ENCODE peak calls at places on chromosomes 4 and X, in six cellular contexts. Y is PC-9, W is lung, O is suprapubic skin, V is endodermal cell, U is transverse colon. L is an unnamed sample.

GRCh38 chr4:143407475-143407874 is 70.8 kb downstream of the GAB1 start:
- DNase-seq in V (no peak), Y (no peak), U (no peak), W (no peak), O (no peak), L (no peak)

GRCh38 chrX:634306-634958 is 3.8 kb downstream of the SHOX start:
- DNase-seq in O (no peak), U (no peak), Y (no peak), V (peak; percentile 70), W (no peak), L (peak; percentile 25)

GRCh38 chr4:146472404-146472803 is 49.3 kb downstream of the SLC10A7 start:
- DNase-seq in Y (no peak), V (peak; percentile 63), U (no peak), W (no peak), O (no peak), L (no peak)

GRCh38 chrX:133569217-133569616 is 153.9 kb upstream of the GPC4 start:
- DNase-seq in V (no peak), Y (no peak), W (no peak), U (no peak), O (no peak), L (no peak)

GRCh38 chrX:136260801-136261200 is 9.6 kb upstream of the MAP7D3 start:
- DNase-seq in V (no peak), U (no peak), O (no peak), Y (no peak), W (no peak), L (no peak)

GRCh38 chr4:141046255-141046654 is 87.0 kb downstream of the RNF150 start:
- DNase-seq in U (no peak), V (no peak), W (no peak), Y (no peak), O (no peak), L (no peak)

GRCh38 chr4:72496119-72496518 is 72.9 kb downstream of the ADAMTS3 start:
- DNase-seq in V (no peak), O (no peak), Y (no peak), U (no peak), W (no peak), L (no peak)

GRCh38 chr4:87353592-87353991 is 30.9 kb upstream of the HSD17B13 start:
- DNase-seq in U (no peak), V (peak; percentile 81), Y (no peak), O (no peak), W (peak; percentile 43), L (no peak)

DNA sequence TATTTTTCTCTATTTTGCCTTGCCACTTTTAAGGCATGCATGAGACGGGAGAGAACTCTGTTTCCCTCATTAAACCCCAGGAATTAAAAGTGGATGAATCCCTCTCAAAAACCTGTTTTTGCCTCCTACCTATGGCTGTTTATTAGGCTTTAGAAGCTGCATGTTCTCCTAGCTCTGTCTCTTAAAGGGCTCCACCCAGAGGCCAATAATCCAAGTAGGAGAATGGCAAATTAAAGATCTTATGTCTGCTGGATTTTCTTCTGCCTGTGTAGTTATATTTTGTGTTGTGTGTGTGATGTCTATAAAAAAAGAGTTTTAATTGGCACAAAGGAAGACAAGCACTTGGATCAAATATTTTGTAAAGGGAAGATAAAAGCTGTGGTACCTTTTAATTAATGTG is 32.4 kb downstream of the MAGEC1 start:
- DNase-seq in O (no peak), V (no peak), U (no peak), Y (no peak), W (no peak), L (no peak)
- H3K27ac ChIP-seq in O (no peak overlapping the region), V (no peak overlapping the region), U (no peak overlapping the region), Y (no peak overlapping the region), W (no peak overlapping the region), L (no peak overlapping the region)

DNA sequence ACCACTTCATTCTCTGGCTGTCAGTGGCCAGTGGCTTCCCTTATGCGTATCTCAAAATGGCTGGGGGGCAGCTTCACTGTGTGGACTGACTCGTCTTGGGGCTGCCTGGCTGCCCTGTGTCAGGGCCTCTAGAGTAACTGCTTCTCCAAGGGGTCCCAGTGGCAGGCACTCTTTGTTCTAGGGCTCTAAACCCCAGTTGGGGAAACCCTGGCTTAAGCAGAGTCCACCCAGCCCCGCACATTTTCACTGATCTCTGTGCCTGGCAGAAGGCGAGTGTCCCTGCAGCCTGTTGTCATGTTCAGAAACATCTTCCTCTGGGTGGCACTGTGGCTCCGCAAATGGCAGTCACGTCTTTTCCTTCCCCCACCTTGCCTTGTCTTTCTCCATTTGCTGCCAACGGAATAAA is 59.7 kb downstream of the NBDY start:
- DNase-seq in U (peak; percentile 56), V (no peak), W (no peak), O (peak; percentile 57), Y (no peak), L (peak; percentile 1)
- H3K27ac ChIP-seq in U (no peak overlapping the region), V (no peak overlapping the region), W (no peak overlapping the region), O (no peak overlapping the region), Y (no peak overlapping the region), L (no peak overlapping the region)

GRCh38 chr4:95129036-95129435 is 371.3 kb downstream of the BMPR1B start:
- DNase-seq in Y (no peak), U (no peak), V (no peak), O (no peak), W (no peak), L (no peak)

GRCh38 chr4:95124906-95125504 is 367.2 kb downstream of the BMPR1B start:
- DNase-seq in O (no peak), W (no peak), U (no peak), Y (peak; percentile 8), V (peak; percentile 75), L (no peak)

DNA sequence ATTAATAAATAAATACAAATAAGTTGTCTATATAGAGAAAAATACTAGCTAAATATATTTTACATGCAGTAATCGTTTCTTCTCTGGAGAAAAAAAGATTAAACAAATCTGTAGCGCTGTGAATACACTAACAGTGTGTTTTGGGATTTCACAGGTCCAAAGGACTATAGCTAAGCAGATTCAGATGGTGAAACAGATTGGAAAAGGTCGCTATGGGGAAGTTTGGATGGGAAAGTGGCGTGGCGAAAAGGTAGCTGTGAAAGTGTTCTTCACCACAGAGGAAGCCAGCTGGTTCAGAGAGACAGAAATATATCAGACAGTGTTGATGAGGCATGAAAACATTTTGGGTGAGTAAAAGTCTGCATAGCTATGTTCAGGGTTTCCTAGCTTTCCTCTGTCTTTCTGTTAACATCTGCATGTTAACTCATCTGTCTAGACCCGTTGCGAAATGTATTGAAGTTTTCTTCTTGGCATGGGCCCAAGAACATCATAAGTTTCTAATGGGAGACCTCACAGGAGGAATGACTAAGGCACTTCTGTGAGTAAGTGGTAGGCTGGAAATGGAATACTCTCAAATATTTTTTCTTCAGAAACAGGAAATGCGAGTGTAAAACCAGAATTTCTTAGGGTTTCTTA is 372.1 kb downstream of the BMPR1B start:
- DNase-seq in O (no peak), W (peak; percentile 52), Y (peak; percentile 37), U (no peak), V (no peak), L (no peak)
- H3K27ac ChIP-seq in O (no peak overlapping the region), W (no peak overlapping the region), Y (peak overlapping the region; percentile 26), U (no peak overlapping the region), V (no peak overlapping the region), L (no peak overlapping the region)

DNA sequence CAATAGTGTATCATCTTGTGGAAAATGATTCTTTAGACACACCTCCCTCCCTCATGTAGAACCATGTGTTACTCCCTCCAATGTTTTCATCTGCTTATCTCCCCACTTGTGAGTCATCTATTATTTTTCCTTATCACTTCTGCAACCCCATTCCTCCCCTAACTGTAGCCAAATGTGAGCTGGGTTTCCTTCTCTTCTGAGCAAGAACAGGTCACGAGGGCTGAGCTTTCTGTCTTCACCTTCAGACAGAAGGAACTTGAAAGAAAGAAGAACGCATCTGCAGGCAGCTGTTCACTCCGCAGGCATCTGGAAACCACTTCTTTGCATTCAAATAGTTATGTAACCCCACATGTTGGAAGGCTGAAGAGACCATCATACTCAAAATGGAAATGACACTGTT is 1.8 kb downstream of the PPP1R2C start:
- DNase-seq in V (no peak), Y (no peak), U (no peak), W (no peak), O (no peak), L (no peak)
- H3K27ac ChIP-seq in V (no peak overlapping the region), Y (no peak overlapping the region), U (no peak overlapping the region), W (no peak overlapping the region), O (no peak overlapping the region), L (no peak overlapping the region)

L was measured in right lobe of liver.